ENCODE peak calls at places on chromosome 17, in eight cellular contexts. One of them, this sample, is unnamed.

GRCh38 chr17:41785876-41786226 is 660 bp downstream of the JUP start:
- DNase-seq in K562: peak
- DNase-seq in esophagus muscularis mucosa: no peak
- DNase-seq in sigmoid colon: no peak
- DNase-seq in ovary: no peak
- DNase-seq in A549: no peak
- DNase-seq in tibial nerve: no peak
- DNase-seq in GM12878: no peak
- DNase-seq in this sample: peak

GRCh38 chr17:78879679-78880186 is 23.3 kb downstream of the CEP295NL start:
- DNase-seq in A549: no peak
- DNase-seq in sigmoid colon: peak
- DNase-seq in K562: peak
- DNase-seq in GM12878: no peak
- DNase-seq in ovary: peak
- DNase-seq in esophagus muscularis mucosa: peak
- DNase-seq in tibial nerve: peak
- DNase-seq in this sample: no peak

GRCh38 chr17:77842148-77842905 is 116.2 kb upstream of the TNRC6C start:
- DNase-seq in sigmoid colon: peak
- DNase-seq in GM12878: no peak
- DNase-seq in K562: no peak
- DNase-seq in A549: no peak
- DNase-seq in tibial nerve: no peak
- DNase-seq in ovary: no peak
- DNase-seq in esophagus muscularis mucosa: no peak
- DNase-seq in this sample: no peak

GRCh38 chr17:3698139-3698538 is 2.2 kb upstream of the P2RX5 start:
- DNase-seq in ovary: no peak
- DNase-seq in sigmoid colon: no peak
- DNase-seq in esophagus muscularis mucosa: no peak
- DNase-seq in GM12878: no peak
- DNase-seq in tibial nerve: no peak
- DNase-seq in A549: no peak
- DNase-seq in K562: no peak
- DNase-seq in this sample: no peak

GRCh38 chr17:10003705-10004104 is 98.6 kb upstream of the RCVRN start:
- DNase-seq in esophagus muscularis mucosa: no peak
- DNase-seq in ovary: no peak
- DNase-seq in GM12878: no peak
- DNase-seq in tibial nerve: no peak
- DNase-seq in sigmoid colon: no peak
- DNase-seq in A549: no peak
- DNase-seq in K562: no peak
- DNase-seq in this sample: no peak

GRCh38 chr17:79065105-79065670 is 9.4 kb upstream of the ENGASE start:
- DNase-seq in A549: peak
- DNase-seq in ovary: no peak
- DNase-seq in K562: peak
- DNase-seq in GM12878: no peak
- DNase-seq in tibial nerve: no peak
- DNase-seq in sigmoid colon: peak
- DNase-seq in esophagus muscularis mucosa: no peak
- DNase-seq in this sample: peak

GRCh38 chr17:78706271-78706915 is 75.7 kb downstream of the CYTH1 start:
- DNase-seq in esophagus muscularis mucosa: no peak
- DNase-seq in K562: no peak
- DNase-seq in GM12878: peak
- DNase-seq in ovary: no peak
- DNase-seq in tibial nerve: no peak
- DNase-seq in A549: peak
- DNase-seq in sigmoid colon: no peak
- DNase-seq in this sample: peak

GRCh38 chr17:40554646-40555295 is 10.5 kb downstream of the CCR7 start:
- DNase-seq in tibial nerve: no peak
- DNase-seq in ovary: peak
- DNase-seq in K562: peak
- DNase-seq in A549: no peak
- DNase-seq in GM12878: no peak
- DNase-seq in esophagus muscularis mucosa: peak
- DNase-seq in sigmoid colon: no peak
- DNase-seq in this sample: peak

GRCh38 chr17:53722407-53722806 is 100.3 kb upstream of the KIF2B start:
- DNase-seq in A549: peak
- DNase-seq in ovary: no peak
- DNase-seq in tibial nerve: no peak
- DNase-seq in GM12878: no peak
- DNase-seq in esophagus muscularis mucosa: no peak
- DNase-seq in K562: peak
- DNase-seq in sigmoid colon: no peak
- DNase-seq in this sample: no peak

GRCh38 chr17:49407981-49408501 is 6.6 kb downstream of the PHB1 start:
- DNase-seq in ovary: peak
- DNase-seq in sigmoid colon: peak
- DNase-seq in GM12878: no peak
- DNase-seq in tibial nerve: peak
- DNase-seq in esophagus muscularis mucosa: no peak
- DNase-seq in K562: peak
- DNase-seq in A549: peak
- DNase-seq in this sample: peak

GRCh38 chr17:7523033-7523432 is 25.8 kb upstream of the TNFSF12 start:
- DNase-seq in sigmoid colon: no peak
- DNase-seq in ovary: no peak
- DNase-seq in A549: no peak
- DNase-seq in tibial nerve: peak
- DNase-seq in K562: peak
- DNase-seq in esophagus muscularis mucosa: no peak
- DNase-seq in GM12878: no peak
- DNase-seq in this sample: peak

GRCh38 chr17:16484445-16485169 is 7.4 kb downstream of the LRRC75A start:
- DNase-seq in sigmoid colon: no peak
- DNase-seq in K562: no peak
- DNase-seq in esophagus muscularis mucosa: no peak
- DNase-seq in GM12878: no peak
- DNase-seq in tibial nerve: no peak
- DNase-seq in ovary: no peak
- DNase-seq in A549: no peak
- DNase-seq in this sample: no peak

GRCh38 chr17:7656958-7657715 is 6.4 kb downstream of the ATP1B2 start:
- DNase-seq in A549: no peak
- DNase-seq in tibial nerve: no peak
- DNase-seq in GM12878: no peak
- DNase-seq in ovary: peak
- DNase-seq in esophagus muscularis mucosa: no peak
- DNase-seq in K562: no peak
- DNase-seq in sigmoid colon: peak
- DNase-seq in this sample: no peak

GRCh38 chr17:65183736-65184135 is 46.6 kb downstream of the RGS9 start:
- DNase-seq in ovary: no peak
- DNase-seq in sigmoid colon: no peak
- DNase-seq in A549: peak
- DNase-seq in K562: no peak
- DNase-seq in esophagus muscularis mucosa: no peak
- DNase-seq in tibial nerve: no peak
- DNase-seq in GM12878: no peak
- DNase-seq in this sample: no peak

GRCh38 chr17:79978545-79978852 is 57.2 kb downstream of the TBC1D16 start:
- DNase-seq in GM12878: no peak
- DNase-seq in esophagus muscularis mucosa: no peak
- DNase-seq in sigmoid colon: peak
- DNase-seq in A549: no peak
- DNase-seq in K562: no peak
- DNase-seq in tibial nerve: no peak
- DNase-seq in ovary: peak
- DNase-seq in this sample: no peak

GRCh38 chr17:7466644-7467341 is 12.6 kb downstream of the ZBTB4 start:
- DNase-seq in GM12878: no peak
- DNase-seq in sigmoid colon: peak
- DNase-seq in K562: peak
- DNase-seq in tibial nerve: peak
- DNase-seq in A549: no peak
- DNase-seq in esophagus muscularis mucosa: no peak
- DNase-seq in ovary: peak
- DNase-seq in this sample: peak

GRCh38 chr17:50829336-50829735 is 6.0 kb upstream of the WFIKKN2 start:
- DNase-seq in sigmoid colon: no peak
- DNase-seq in ovary: no peak
- DNase-seq in K562: no peak
- DNase-seq in esophagus muscularis mucosa: no peak
- DNase-seq in A549: no peak
- DNase-seq in GM12878: no peak
- DNase-seq in tibial nerve: no peak
- DNase-seq in this sample: no peak

GRCh38 chr17:64037802-64038201 is 17.4 kb upstream of the ICAM2 start:
- DNase-seq in sigmoid colon: no peak
- DNase-seq in GM12878: no peak
- DNase-seq in A549: no peak
- DNase-seq in K562: peak
- DNase-seq in tibial nerve: no peak
- DNase-seq in esophagus muscularis mucosa: no peak
- DNase-seq in ovary: no peak
- DNase-seq in this sample: no peak

GRCh38 chr17:62724398-62725146 is 83.5 kb downstream of the MARCHF10 start:
- DNase-seq in GM12878: peak
- DNase-seq in esophagus muscularis mucosa: no peak
- DNase-seq in sigmoid colon: peak
- DNase-seq in A549: no peak
- DNase-seq in ovary: no peak
- DNase-seq in K562: no peak
- DNase-seq in tibial nerve: no peak
- DNase-seq in this sample: no peak

GRCh38 chr17:76184266-76184665 is 43.2 kb upstream of the FOXJ1 start:
- DNase-seq in GM12878: no peak
- DNase-seq in tibial nerve: no peak
- DNase-seq in A549: no peak
- DNase-seq in K562: no peak
- DNase-seq in esophagus muscularis mucosa: no peak
- DNase-seq in ovary: no peak
- DNase-seq in sigmoid colon: no peak
- DNase-seq in this sample: no peak

GRCh38 chr17:45292696-45293412 is 24.0 kb downstream of the MAP3K14 start:
- DNase-seq in K562: no peak
- DNase-seq in esophagus muscularis mucosa: no peak
- DNase-seq in ovary: no peak
- DNase-seq in sigmoid colon: no peak
- DNase-seq in tibial nerve: no peak
- DNase-seq in A549: no peak
- DNase-seq in GM12878: no peak
- DNase-seq in this sample: no peak

DNA sequence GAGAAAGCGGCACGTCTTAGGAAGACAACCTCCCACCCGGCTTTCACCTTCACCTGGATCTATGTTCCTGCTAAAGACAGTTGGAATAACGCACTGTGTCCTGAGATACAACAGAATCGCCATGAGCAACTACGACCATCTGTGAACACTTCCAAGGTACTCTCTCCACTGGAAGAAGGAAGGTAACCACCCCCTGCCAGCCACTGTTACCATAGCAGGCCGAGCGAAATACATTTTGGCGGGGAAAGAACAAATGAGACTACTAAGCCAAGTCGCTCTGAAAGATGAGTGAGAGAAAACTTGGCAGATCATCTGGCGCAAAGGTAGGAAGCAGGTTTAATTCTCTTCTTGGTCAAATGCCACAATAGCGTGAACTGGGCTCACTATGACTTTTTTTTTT is 9.8 kb downstream of the CRK start:
- DNase-seq in tibial nerve: no peak
- DNase-seq in ovary: no peak
- DNase-seq in GM12878: no peak
- DNase-seq in esophagus muscularis mucosa: no peak
- DNase-seq in A549: no peak
- DNase-seq in K562: no peak
- DNase-seq in sigmoid colon: no peak
- DNase-seq in this sample: no peak
- TF ChIP-seq EP300 in tibial nerve: no peak
- TF ChIP-seq EP300 in ovary: no peak
- TF ChIP-seq EP300 in GM12878: no peak
- TF ChIP-seq EP300 in esophagus muscularis mucosa: no peak
- TF ChIP-seq EP300 in A549: no peak
- TF ChIP-seq EP300 in K562: no peak
- TF ChIP-seq EP300 in sigmoid colon: no peak
- TF ChIP-seq EP300 in this sample: no peak

GRCh38 chr17:81871387-81872120 is 417 bp upstream of the ARHGDIA start:
- DNase-seq in K562: peak
- DNase-seq in sigmoid colon: peak
- DNase-seq in ovary: peak
- DNase-seq in A549: peak
- DNase-seq in esophagus muscularis mucosa: peak
- DNase-seq in tibial nerve: peak
- DNase-seq in GM12878: peak
- DNase-seq in this sample: peak
- TF ChIP-seq POLR2A in K562: peak
- TF ChIP-seq POLR2A in sigmoid colon: peak
- TF ChIP-seq POLR2A in ovary: peak
- TF ChIP-seq POLR2A in A549: peak
- TF ChIP-seq POLR2A in esophagus muscularis mucosa: peak
- TF ChIP-seq POLR2A in tibial nerve: peak
- TF ChIP-seq POLR2A in GM12878: peak
- TF ChIP-seq POLR2A in this sample: no peak

GRCh38 chr17:32189343-32189742 is 47.0 kb downstream of the RHOT1 start:
- DNase-seq in GM12878: no peak
- DNase-seq in A549: no peak
- DNase-seq in esophagus muscularis mucosa: no peak
- DNase-seq in tibial nerve: no peak
- DNase-seq in ovary: no peak
- DNase-seq in sigmoid colon: no peak
- DNase-seq in K562: no peak
- DNase-seq in this sample: no peak
- TF ChIP-seq CTCF in GM12878: no peak
- TF ChIP-seq CTCF in A549: no peak
- TF ChIP-seq CTCF in esophagus muscularis mucosa: no peak
- TF ChIP-seq CTCF in tibial nerve: no peak
- TF ChIP-seq CTCF in ovary: no peak
- TF ChIP-seq CTCF in sigmoid colon: no peak
- TF ChIP-seq CTCF in K562: no peak
- TF ChIP-seq CTCF in this sample: no peak

DNA sequence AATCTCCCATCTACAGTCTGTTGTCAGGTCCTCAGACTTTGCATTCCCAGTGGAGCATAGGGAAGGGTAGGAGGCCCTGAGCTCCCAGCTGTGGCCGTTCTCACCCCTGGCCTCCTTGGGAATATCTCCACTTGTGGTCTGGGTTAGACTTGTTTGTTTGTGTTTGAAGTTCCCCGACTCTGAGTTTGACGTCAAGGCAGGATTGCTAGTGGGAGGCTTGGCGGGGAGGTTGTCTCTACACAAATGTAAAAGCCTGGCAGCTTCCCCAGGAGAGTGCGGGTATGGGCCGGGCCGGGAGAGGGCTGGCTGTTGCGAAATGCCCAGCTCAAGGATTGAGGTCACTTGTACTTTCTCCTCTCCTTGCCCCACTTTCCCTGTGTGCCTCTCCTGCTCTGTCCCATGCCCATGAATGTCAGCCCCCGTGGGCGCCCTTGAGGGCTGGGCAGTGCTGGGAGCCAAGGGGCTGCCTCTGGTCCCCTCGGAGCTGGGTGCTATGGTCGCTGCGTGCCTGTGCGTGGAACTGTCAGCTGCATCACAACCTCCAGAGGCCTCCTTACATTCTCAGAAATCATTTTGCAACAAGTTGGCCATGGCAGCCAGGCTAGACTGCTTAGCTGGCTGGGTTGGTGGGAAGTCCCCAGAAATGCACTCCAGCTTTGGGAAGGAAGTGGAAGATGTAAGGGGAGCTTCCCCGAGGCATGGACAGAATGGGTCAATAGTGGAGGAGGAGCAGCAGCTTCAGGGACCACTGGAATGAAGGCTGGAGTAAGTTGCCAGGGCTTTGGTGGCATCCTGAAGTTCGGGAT is 84.3 kb downstream of the KSR1 start:
- DNase-seq in K562: no peak
- DNase-seq in sigmoid colon: peak
- DNase-seq in GM12878: no peak
- DNase-seq in tibial nerve: peak
- DNase-seq in ovary: peak
- DNase-seq in esophagus muscularis mucosa: peak
- DNase-seq in A549: peak
- DNase-seq in this sample: peak
- TF ChIP-seq EP300 in K562: no peak
- TF ChIP-seq EP300 in sigmoid colon: peak
- TF ChIP-seq EP300 in GM12878: no peak
- TF ChIP-seq EP300 in tibial nerve: peak
- TF ChIP-seq EP300 in ovary: no peak
- TF ChIP-seq EP300 in esophagus muscularis mucosa: no peak
- TF ChIP-seq EP300 in A549: peak
- TF ChIP-seq EP300 in this sample: peak

This sample was measured in stomach.